ENCODE peak calls at places on chromosomes 3 and 15, in ten cellular contexts. One of them, this sample, is unnamed.

GRCh38 chr15:58777107-58777506 is 6.0 kb downstream of the MINDY2 start:
- DNase-seq in nephron progenitor cell: no peak
- DNase-seq in CD14-positive monocyte: no peak
- DNase-seq in HFF-Myc: no peak
- DNase-seq in fibroblast of mammary gland: no peak
- DNase-seq in endothelial cell: no peak
- DNase-seq in GM23338: no peak
- DNase-seq in heart left ventricle: no peak
- DNase-seq in AG10803: no peak
- DNase-seq in foreskin fibroblast: no peak
- DNase-seq in this sample: no peak

GRCh38 chr3:12470111-12470510 is 14.2 kb upstream of the TSEN2 start:
- DNase-seq in AG10803: peak; percentile 30
- DNase-seq in nephron progenitor cell: no peak
- DNase-seq in fibroblast of mammary gland: peak; percentile 39
- DNase-seq in endothelial cell: no peak
- DNase-seq in heart left ventricle: no peak
- DNase-seq in HFF-Myc: no peak
- DNase-seq in CD14-positive monocyte: no peak
- DNase-seq in GM23338: no peak
- DNase-seq in foreskin fibroblast: peak; percentile 66
- DNase-seq in this sample: peak; percentile 36

GRCh38 chr15:67327312-67327711 is 72.7 kb downstream of the IQCH start:
- DNase-seq in fibroblast of mammary gland: no peak
- DNase-seq in heart left ventricle: no peak
- DNase-seq in endothelial cell: no peak
- DNase-seq in foreskin fibroblast: no peak
- DNase-seq in HFF-Myc: no peak
- DNase-seq in CD14-positive monocyte: no peak
- DNase-seq in AG10803: no peak
- DNase-seq in nephron progenitor cell: no peak
- DNase-seq in GM23338: no peak
- DNase-seq in this sample: no peak

GRCh38 chr15:36414670-36415069 is 164.8 kb upstream of the CDIN1 start:
- DNase-seq in heart left ventricle: no peak
- DNase-seq in foreskin fibroblast: no peak
- DNase-seq in nephron progenitor cell: no peak
- DNase-seq in AG10803: peak; percentile 15
- DNase-seq in HFF-Myc: no peak
- DNase-seq in GM23338: no peak
- DNase-seq in fibroblast of mammary gland: peak; percentile 42
- DNase-seq in endothelial cell: no peak
- DNase-seq in CD14-positive monocyte: no peak
- DNase-seq in this sample: no peak

GRCh38 chr3:192847918-192848317 is 69.7 kb downstream of the MB21D2 start:
- DNase-seq in endothelial cell: no peak
- DNase-seq in foreskin fibroblast: no peak
- DNase-seq in HFF-Myc: no peak
- DNase-seq in nephron progenitor cell: no peak
- DNase-seq in heart left ventricle: no peak
- DNase-seq in fibroblast of mammary gland: no peak
- DNase-seq in CD14-positive monocyte: no peak
- DNase-seq in AG10803: peak; percentile 87
- DNase-seq in GM23338: no peak
- DNase-seq in this sample: no peak

GRCh38 chr15:32998182-32998581 is 196.3 kb downstream of the FMN1 start:
- DNase-seq in nephron progenitor cell: no peak
- DNase-seq in AG10803: no peak
- DNase-seq in endothelial cell: no peak
- DNase-seq in CD14-positive monocyte: no peak
- DNase-seq in HFF-Myc: no peak
- DNase-seq in foreskin fibroblast: no peak
- DNase-seq in fibroblast of mammary gland: no peak
- DNase-seq in heart left ventricle: no peak
- DNase-seq in GM23338: no peak
- DNase-seq in this sample: no peak

GRCh38 chr15:101559938-101560337 is 70.4 kb upstream of the PCSK6 start:
- DNase-seq in CD14-positive monocyte: no peak
- DNase-seq in endothelial cell: no peak
- DNase-seq in HFF-Myc: no peak
- DNase-seq in nephron progenitor cell: no peak
- DNase-seq in GM23338: no peak
- DNase-seq in foreskin fibroblast: no peak
- DNase-seq in AG10803: no peak
- DNase-seq in fibroblast of mammary gland: no peak
- DNase-seq in heart left ventricle: no peak
- DNase-seq in this sample: no peak

GRCh38 chr3:176920806-176921205 is 276.5 kb downstream of the TBL1XR1 start:
- DNase-seq in GM23338: no peak
- DNase-seq in foreskin fibroblast: no peak
- DNase-seq in fibroblast of mammary gland: no peak
- DNase-seq in CD14-positive monocyte: no peak
- DNase-seq in endothelial cell: no peak
- DNase-seq in HFF-Myc: no peak
- DNase-seq in heart left ventricle: no peak
- DNase-seq in AG10803: no peak
- DNase-seq in nephron progenitor cell: no peak
- DNase-seq in this sample: no peak

GRCh38 chr3:140011086-140011485 is 76.1 kb downstream of the CLSTN2 start:
- DNase-seq in nephron progenitor cell: no peak
- DNase-seq in fibroblast of mammary gland: no peak
- DNase-seq in AG10803: no peak
- DNase-seq in endothelial cell: no peak
- DNase-seq in foreskin fibroblast: no peak
- DNase-seq in HFF-Myc: no peak
- DNase-seq in heart left ventricle: no peak
- DNase-seq in GM23338: no peak
- DNase-seq in CD14-positive monocyte: no peak
- DNase-seq in this sample: no peak

GRCh38 chr3:129732200-129732876 is 125.9 kb upstream of the PLXND1 start:
- DNase-seq in fibroblast of mammary gland: no peak
- DNase-seq in GM23338: peak; percentile 47
- DNase-seq in foreskin fibroblast: no peak
- DNase-seq in nephron progenitor cell: no peak
- DNase-seq in CD14-positive monocyte: no peak
- DNase-seq in AG10803: no peak
- DNase-seq in endothelial cell: no peak
- DNase-seq in HFF-Myc: no peak
- DNase-seq in heart left ventricle: no peak
- DNase-seq in this sample: no peak

GRCh38 chr3:155670320-155670719 is 74.6 kb downstream of the PLCH1 start:
- DNase-seq in fibroblast of mammary gland: no peak
- DNase-seq in foreskin fibroblast: no peak
- DNase-seq in GM23338: no peak
- DNase-seq in CD14-positive monocyte: no peak
- DNase-seq in endothelial cell: no peak
- DNase-seq in HFF-Myc: no peak
- DNase-seq in heart left ventricle: no peak
- DNase-seq in AG10803: no peak
- DNase-seq in nephron progenitor cell: no peak
- DNase-seq in this sample: no peak

GRCh38 chr3:32105291-32106131 is 909 bp upstream of the GPD1L start:
- DNase-seq in nephron progenitor cell: no peak
- DNase-seq in endothelial cell: no peak
- DNase-seq in fibroblast of mammary gland: peak; percentile 39
- DNase-seq in CD14-positive monocyte: no peak
- DNase-seq in GM23338: no peak
- DNase-seq in HFF-Myc: no peak
- DNase-seq in foreskin fibroblast: no peak
- DNase-seq in heart left ventricle: no peak
- DNase-seq in AG10803: peak; percentile 5
- DNase-seq in this sample: no peak

GRCh38 chr3:196274585-196274984 is 12.9 kb downstream of the PCYT1A start:
- DNase-seq in GM23338: no peak
- DNase-seq in foreskin fibroblast: no peak
- DNase-seq in HFF-Myc: no peak
- DNase-seq in AG10803: no peak
- DNase-seq in heart left ventricle: no peak
- DNase-seq in nephron progenitor cell: no peak
- DNase-seq in CD14-positive monocyte: no peak
- DNase-seq in fibroblast of mammary gland: peak; percentile 36
- DNase-seq in endothelial cell: no peak
- DNase-seq in this sample: no peak

GRCh38 chr3:9088431-9089353 is 125.4 kb upstream of the RAD18 start:
- DNase-seq in foreskin fibroblast: no peak
- DNase-seq in HFF-Myc: no peak
- DNase-seq in fibroblast of mammary gland: peak; percentile 54
- DNase-seq in AG10803: peak; percentile 32
- DNase-seq in nephron progenitor cell: no peak
- DNase-seq in CD14-positive monocyte: no peak
- DNase-seq in endothelial cell: no peak
- DNase-seq in GM23338: no peak
- DNase-seq in heart left ventricle: no peak
- DNase-seq in this sample: no peak

GRCh38 chr15:35431281-35431680 is 114.7 kb downstream of the DPH6 start:
- DNase-seq in CD14-positive monocyte: no peak
- DNase-seq in GM23338: no peak
- DNase-seq in fibroblast of mammary gland: no peak
- DNase-seq in AG10803: no peak
- DNase-seq in nephron progenitor cell: no peak
- DNase-seq in foreskin fibroblast: no peak
- DNase-seq in heart left ventricle: no peak
- DNase-seq in HFF-Myc: no peak
- DNase-seq in endothelial cell: no peak
- DNase-seq in this sample: no peak

GRCh38 chr3:156356537-156357363 is 198.2 kb downstream of the SSR3 start:
- DNase-seq in foreskin fibroblast: no peak
- DNase-seq in fibroblast of mammary gland: peak; percentile 28
- DNase-seq in nephron progenitor cell: no peak
- DNase-seq in heart left ventricle: no peak
- DNase-seq in HFF-Myc: no peak
- DNase-seq in GM23338: no peak
- DNase-seq in endothelial cell: no peak
- DNase-seq in CD14-positive monocyte: no peak
- DNase-seq in AG10803: peak; percentile 48
- DNase-seq in this sample: no peak

GRCh38 chr3:180678231-180678630 is 1.1 kb downstream of the CCDC39 start:
- DNase-seq in CD14-positive monocyte: no peak
- DNase-seq in nephron progenitor cell: no peak
- DNase-seq in GM23338: no peak
- DNase-seq in endothelial cell: no peak
- DNase-seq in HFF-Myc: no peak
- DNase-seq in fibroblast of mammary gland: no peak
- DNase-seq in heart left ventricle: no peak
- DNase-seq in AG10803: no peak
- DNase-seq in foreskin fibroblast: no peak
- DNase-seq in this sample: no peak

GRCh38 chr3:172984938-172985337 is 156.1 kb downstream of the SPATA16 start:
- DNase-seq in endothelial cell: no peak
- DNase-seq in foreskin fibroblast: no peak
- DNase-seq in heart left ventricle: no peak
- DNase-seq in HFF-Myc: no peak
- DNase-seq in fibroblast of mammary gland: no peak
- DNase-seq in AG10803: no peak
- DNase-seq in nephron progenitor cell: no peak
- DNase-seq in GM23338: no peak
- DNase-seq in CD14-positive monocyte: no peak
- DNase-seq in this sample: no peak

GRCh38 chr3:172982731-172983364 is 158.2 kb downstream of the SPATA16 start:
- DNase-seq in heart left ventricle: no peak
- DNase-seq in foreskin fibroblast: no peak
- DNase-seq in endothelial cell: no peak
- DNase-seq in fibroblast of mammary gland: no peak
- DNase-seq in nephron progenitor cell: no peak
- DNase-seq in GM23338: peak; percentile 29
- DNase-seq in CD14-positive monocyte: no peak
- DNase-seq in AG10803: no peak
- DNase-seq in HFF-Myc: no peak
- DNase-seq in this sample: no peak

GRCh38 chr3:172991424-172991996 is 149.5 kb downstream of the SPATA16 start:
- DNase-seq in fibroblast of mammary gland: no peak
- DNase-seq in GM23338: no peak
- DNase-seq in endothelial cell: no peak
- DNase-seq in foreskin fibroblast: no peak
- DNase-seq in nephron progenitor cell: no peak
- DNase-seq in AG10803: no peak
- DNase-seq in heart left ventricle: no peak
- DNase-seq in CD14-positive monocyte: no peak
- DNase-seq in HFF-Myc: no peak
- DNase-seq in this sample: no peak

GRCh38 chr3:172989373-172989772 is 151.7 kb downstream of the SPATA16 start:
- DNase-seq in foreskin fibroblast: no peak
- DNase-seq in AG10803: no peak
- DNase-seq in HFF-Myc: no peak
- DNase-seq in CD14-positive monocyte: no peak
- DNase-seq in heart left ventricle: no peak
- DNase-seq in nephron progenitor cell: no peak
- DNase-seq in endothelial cell: no peak
- DNase-seq in fibroblast of mammary gland: no peak
- DNase-seq in GM23338: no peak
- DNase-seq in this sample: no peak

GRCh38 chr3:172987268-172987667 is 153.8 kb downstream of the SPATA16 start:
- DNase-seq in HFF-Myc: no peak
- DNase-seq in heart left ventricle: no peak
- DNase-seq in endothelial cell: peak; percentile 39
- DNase-seq in fibroblast of mammary gland: no peak
- DNase-seq in foreskin fibroblast: no peak
- DNase-seq in nephron progenitor cell: no peak
- DNase-seq in AG10803: no peak
- DNase-seq in CD14-positive monocyte: no peak
- DNase-seq in GM23338: peak; percentile 79
- DNase-seq in this sample: no peak
- TF ChIP-seq CTCF in HFF-Myc: peak; percentile 15
- TF ChIP-seq CTCF in heart left ventricle: no peak
- TF ChIP-seq CTCF in endothelial cell: peak; percentile 49
- TF ChIP-seq CTCF in fibroblast of mammary gland: peak; percentile 1
- TF ChIP-seq CTCF in foreskin fibroblast: no peak
- TF ChIP-seq CTCF in nephron progenitor cell: peak; percentile 14
- TF ChIP-seq CTCF in AG10803: no peak
- TF ChIP-seq CTCF in CD14-positive monocyte: no peak
- TF ChIP-seq CTCF in GM23338: peak; percentile 88
- TF ChIP-seq CTCF in this sample: peak; percentile 32

GRCh38 chr3:48240711-48241491 is at the start of gene ZNF589:
- DNase-seq in AG10803: peak; percentile 80
- DNase-seq in heart left ventricle: peak; percentile 89
- DNase-seq in endothelial cell: peak; percentile 89
- DNase-seq in GM23338: peak; percentile 98
- DNase-seq in nephron progenitor cell: peak; percentile 91
- DNase-seq in HFF-Myc: peak; percentile 79
- DNase-seq in fibroblast of mammary gland: peak; percentile 85
- DNase-seq in CD14-positive monocyte: peak; percentile 94
- DNase-seq in foreskin fibroblast: peak; percentile 90
- DNase-seq in this sample: peak; percentile 93
- TF ChIP-seq CTCF in AG10803: peak; percentile 25
- TF ChIP-seq CTCF in heart left ventricle: no peak
- TF ChIP-seq CTCF in endothelial cell: no peak
- TF ChIP-seq CTCF in GM23338: no peak
- TF ChIP-seq CTCF in nephron progenitor cell: no peak
- TF ChIP-seq CTCF in HFF-Myc: no peak
- TF ChIP-seq CTCF in fibroblast of mammary gland: peak; percentile 7
- TF ChIP-seq CTCF in CD14-positive monocyte: peak; percentile 18
- TF ChIP-seq CTCF in foreskin fibroblast: peak; percentile 16
- TF ChIP-seq CTCF in this sample: peak; percentile 44

GRCh38 chr15:71575474-71576045 is 234.8 kb upstream of the NR2E3 start:
- DNase-seq in HFF-Myc: no peak
- DNase-seq in foreskin fibroblast: no peak
- DNase-seq in fibroblast of mammary gland: peak; percentile 34
- DNase-seq in AG10803: peak; percentile 21
- DNase-seq in GM23338: peak; percentile 23
- DNase-seq in endothelial cell: no peak
- DNase-seq in nephron progenitor cell: no peak
- DNase-seq in CD14-positive monocyte: no peak
- DNase-seq in heart left ventricle: no peak
- DNase-seq in this sample: peak; percentile 28
- TF ChIP-seq CTCF in HFF-Myc: peak; percentile 41
- TF ChIP-seq CTCF in foreskin fibroblast: peak; percentile 53
- TF ChIP-seq CTCF in fibroblast of mammary gland: peak; percentile 68
- TF ChIP-seq CTCF in AG10803: peak; percentile 73
- TF ChIP-seq CTCF in GM23338: peak; percentile 69
- TF ChIP-seq CTCF in endothelial cell: peak; percentile 76
- TF ChIP-seq CTCF in nephron progenitor cell: peak; percentile 30
- TF ChIP-seq CTCF in CD14-positive monocyte: no peak
- TF ChIP-seq CTCF in heart left ventricle: peak; percentile 50
- TF ChIP-seq CTCF in this sample: peak; percentile 82

GRCh38 chr3:24740367-24740766 is 245.7 kb upstream of the THRB start:
- DNase-seq in endothelial cell: no peak
- DNase-seq in fibroblast of mammary gland: no peak
- DNase-seq in AG10803: no peak
- DNase-seq in nephron progenitor cell: no peak
- DNase-seq in heart left ventricle: no peak
- DNase-seq in foreskin fibroblast: no peak
- DNase-seq in HFF-Myc: no peak
- DNase-seq in GM23338: peak; percentile 8
- DNase-seq in CD14-positive monocyte: no peak
- DNase-seq in this sample: no peak
- TF ChIP-seq CTCF in endothelial cell: no peak
- TF ChIP-seq CTCF in fibroblast of mammary gland: no peak
- TF ChIP-seq CTCF in AG10803: no peak
- TF ChIP-seq CTCF in nephron progenitor cell: no peak
- TF ChIP-seq CTCF in heart left ventricle: no peak
- TF ChIP-seq CTCF in foreskin fibroblast: no peak
- TF ChIP-seq CTCF in HFF-Myc: no peak
- TF ChIP-seq CTCF in GM23338: no peak
- TF ChIP-seq CTCF in CD14-positive monocyte: no peak
- TF ChIP-seq CTCF in this sample: no peak

This sample was measured in HFFc6.